ENCODE peak calls at places on chromosomes 11 and 22, in ten cellular contexts. Q is activated CD8-positive, alpha-beta memory T cell treated with anti-CD3 and anti-CD28 coated beads for 1 hour; A is HL-60; O is NCI-H1105; X is HTR-8/SVneo; W is HT1080; J is MM.1S; B is fibroblast of the aortic adventitia; V is GF-D8; S is astrocyte of the spinal cord. I is an unnamed sample.

GRCh38 chr11:116871248-116871647 is 33.8 kb upstream of the APOA1 start:
- DNase-seq in W (peak), J (no peak), Q (no peak), O (no peak), B (peak), A (no peak), X (no peak), V (no peak), S (peak), I (no peak)

GRCh38 chr11:68890490-68891231 is 13.0 kb downstream of the MRPL21 start:
- DNase-seq in J (no peak), V (no peak), B (peak), A (no peak), X (no peak), S (peak), W (no peak), O (no peak), Q (no peak), I (no peak)

GRCh38 chr22:23036684-23037428 is 33.5 kb upstream of the GNAZ start:
- DNase-seq in Q (no peak), J (no peak), W (peak), S (no peak), O (no peak), V (no peak), B (peak), A (no peak), X (peak), I (peak)

GRCh38 chr11:88179141-88179540 is 3.9 kb upstream of the RAB38 start:
- DNase-seq in S (peak), W (peak), V (no peak), X (no peak), A (no peak), O (no peak), J (no peak), B (no peak), Q (no peak), I (no peak)

GRCh38 chr22:43946391-43946680 is 8.9 kb upstream of the SAMM50 start:
- DNase-seq in X (no peak), J (no peak), S (no peak), Q (no peak), V (no peak), W (no peak), A (no peak), B (no peak), O (no peak), I (peak)

GRCh38 chr11:79348976-79349682 is 91.7 kb downstream of the TENM4 start:
- DNase-seq in S (no peak), O (no peak), B (no peak), Q (no peak), X (no peak), A (no peak), J (no peak), W (no peak), V (no peak), I (no peak)

GRCh38 chr11:74139151-74139918 is 31.5 kb downstream of the C2CD3 start:
- DNase-seq in V (no peak), S (peak), J (no peak), A (no peak), B (no peak), W (no peak), Q (no peak), O (no peak), X (no peak), I (no peak)

GRCh38 chr11:71068963-71069362 is 183.4 kb downstream of the SHANK2 start:
- DNase-seq in J (no peak), W (no peak), A (no peak), S (no peak), V (no peak), O (no peak), B (no peak), X (no peak), Q (no peak), I (no peak)

GRCh38 chr11:117657801-117658200 is 139.2 kb downstream of the DSCAML1 start:
- DNase-seq in J (no peak), B (no peak), W (no peak), A (no peak), Q (no peak), X (no peak), S (no peak), V (no peak), O (peak), I (no peak)

GRCh38 chr11:9753031-9753430 is 89.2 kb downstream of the SWAP70 start:
- DNase-seq in X (no peak), O (no peak), W (peak), A (peak), S (peak), V (no peak), Q (no peak), B (peak), J (no peak), I (no peak)

GRCh38 chr11:134740590-134741342 is 328.7 kb upstream of the B3GAT1 start:
- DNase-seq in O (no peak), W (no peak), S (no peak), B (no peak), X (no peak), Q (no peak), V (no peak), A (no peak), J (no peak), I (peak)

GRCh38 chr22:48240935-48241230 is 1478.4 kb downstream of the TBC1D22A start:
- DNase-seq in S (no peak), V (no peak), W (no peak), O (no peak), B (no peak), J (no peak), X (no peak), A (no peak), Q (no peak), I (no peak)

GRCh38 chr22:32600184-32600583 is 125.6 kb downstream of the FBXO7 start:
- DNase-seq in V (no peak), S (no peak), O (no peak), J (no peak), B (no peak), Q (no peak), X (no peak), A (no peak), W (no peak), I (no peak)

GRCh38 chr22:17243524-17243923 is 24.3 kb upstream of the ADA2 start:
- DNase-seq in X (no peak), V (no peak), Q (no peak), W (peak), O (no peak), A (no peak), B (no peak), J (peak), S (no peak), I (peak)

GRCh38 chr11:824942-825341 is 2.8 kb upstream of the CRACR2B start:
- DNase-seq in O (peak), J (no peak), X (no peak), V (no peak), W (no peak), Q (no peak), B (no peak), A (no peak), S (no peak), I (no peak)

GRCh38 chr22:37417737-37418348 is 9.4 kb downstream of the ELFN2 start:
- DNase-seq in B (no peak), V (no peak), O (no peak), Q (no peak), X (no peak), W (no peak), S (no peak), A (no peak), J (no peak), I (no peak)

GRCh38 chr22:31055322-31056159 is 25.6 kb upstream of the SMTN start:
- DNase-seq in V (no peak), W (peak), J (no peak), O (no peak), B (peak), X (peak), S (peak), A (no peak), Q (no peak), I (no peak)

GRCh38 chr11:1070594-1071462 is 3.8 kb upstream of the MUC2 start:
- DNase-seq in J (no peak), W (no peak), S (no peak), X (no peak), V (no peak), A (no peak), Q (no peak), B (no peak), O (no peak), I (no peak)

GRCh38 chr11:107780775-107781174 is 68.9 kb upstream of the SLN start:
- DNase-seq in O (no peak), X (no peak), V (no peak), A (no peak), S (no peak), W (no peak), B (peak), Q (no peak), J (peak), I (peak)

GRCh38 chr11:121426476-121427454 is 25.3 kb upstream of the SORL1 start:
- DNase-seq in W (no peak), A (no peak), V (no peak), X (no peak), B (no peak), J (no peak), Q (no peak), S (no peak), O (peak), I (peak)

GRCh38 chr11:65150513-65151271 is 16.4 kb upstream of the SYVN1 start:
- DNase-seq in S (peak), A (peak), X (peak), O (peak), V (peak), J (no peak), B (peak), W (peak), Q (no peak), I (no peak)